ENCODE peak calls at places on chromosome 16, in nine cellular contexts. J is neural progenitor cell, C is HFFc6, Z is cardiac fibroblast, P is fibroblast of villous mesenchyme, I is activated B cell treated with CpG ODN at 0.5 μM for 24 hours, O is AG04449, B is AG10803, N is K562. L is an unnamed sample.

GRCh38 chr16:81710596-81710995 is 68.5 kb upstream of the PLCG2 start:
- DNase-seq in J (peak), C (no peak), Z (no peak), P (no peak), I (no peak), O (no peak), B (no peak), N (no peak), L (no peak)

GRCh38 chr16:54957403-54957802 is 26.7 kb downstream of the IRX5 start:
- DNase-seq in J (peak), C (no peak), Z (peak), P (peak), I (no peak), O (no peak), B (no peak), N (peak), L (no peak)

GRCh38 chr16:56609463-56609921 is 1.1 kb downstream of the MT2A start:
- DNase-seq in J (peak), C (peak), Z (peak), P (peak), I (no peak), O (peak), B (peak), N (no peak), L (no peak)

GRCh38 chr16:27287887-27288286 is 19.3 kb upstream of the NSMCE1 start:
- DNase-seq in J (no peak), C (no peak), Z (no peak), P (no peak), I (no peak), O (no peak), B (no peak), N (no peak), L (no peak)

GRCh38 chr16:1560153-1560552 is 26.7 kb downstream of the TMEM204 start:
- DNase-seq in J (no peak), C (no peak), Z (no peak), P (no peak), I (no peak), O (no peak), B (no peak), N (no peak), L (no peak)

GRCh38 chr16:85657267-85657650 is 31.5 kb downstream of the GINS2 start:
- DNase-seq in J (no peak), C (no peak), Z (no peak), P (no peak), I (no peak), O (no peak), B (no peak), N (no peak), L (no peak)

GRCh38 chr16:22270525-22270924 is 26.7 kb upstream of the POLR3E start:
- DNase-seq in J (no peak), C (no peak), Z (no peak), P (no peak), I (no peak), O (no peak), B (peak), N (no peak), L (no peak)

GRCh38 chr16:1572664-1573063 is 39.2 kb downstream of the TMEM204 start:
- DNase-seq in J (no peak), C (no peak), Z (no peak), P (no peak), I (no peak), O (no peak), B (no peak), N (no peak), L (no peak)

GRCh38 chr16:75007443-75007842 is 8.6 kb downstream of the ZNRF1 start:
- DNase-seq in J (no peak), C (no peak), Z (no peak), P (no peak), I (no peak), O (no peak), B (no peak), N (no peak), L (no peak)

GRCh38 chr16:68235105-68235881 is 634 bp downstream of the ESRP2 start:
- DNase-seq in J (peak), C (no peak), Z (no peak), P (no peak), I (no peak), O (no peak), B (no peak), N (no peak), L (peak)

GRCh38 chr16:27364493-27365141 is 37.4 kb upstream of the IL21R start:
- DNase-seq in J (no peak), C (no peak), Z (no peak), P (no peak), I (no peak), O (no peak), B (no peak), N (no peak), L (no peak)

GRCh38 chr16:73949574-73950348 is 346.9 kb upstream of the PSMD7 start:
- DNase-seq in J (no peak), C (peak), Z (peak), P (peak), I (no peak), O (peak), B (peak), N (no peak), L (no peak)

GRCh38 chr16:57988929-57989328 is 11.5 kb downstream of the ZNF319 start:
- DNase-seq in J (no peak), C (no peak), Z (no peak), P (no peak), I (no peak), O (no peak), B (no peak), N (no peak), L (no peak)

GRCh38 chr16:85524365-85524629 is 88.8 kb upstream of the GSE1 start:
- DNase-seq in J (no peak), C (no peak), Z (no peak), P (no peak), I (no peak), O (no peak), B (no peak), N (no peak), L (no peak)

GRCh38 chr16:4618645-4619418 is 4.1 kb upstream of the UBALD1 start:
- DNase-seq in J (no peak), C (no peak), Z (no peak), P (no peak), I (no peak), O (no peak), B (no peak), N (no peak), L (no peak)

GRCh38 chr16:52976539-52977167 is 76.0 kb downstream of the CHD9NB start:
- DNase-seq in J (peak), C (peak), Z (peak), P (peak), I (no peak), O (no peak), B (peak), N (no peak), L (no peak)
- TF ChIP-seq CTCF in J (peak), C (peak), Z (peak), P (peak), I (no peak), O (peak), B (peak), N (peak), L (peak)

GRCh38 chr16:89685916-89686315 is 573 bp upstream of the CDK10 start:
- DNase-seq in J (no peak), C (no peak), Z (no peak), P (no peak), I (no peak), O (no peak), B (no peak), N (no peak), L (no peak)

GRCh38 chr16:89689142-89689541 is 2.7 kb downstream of the CDK10 start:
- DNase-seq in J (no peak), C (no peak), Z (no peak), P (no peak), I (no peak), O (no peak), B (no peak), N (no peak), L (no peak)

GRCh38 chr16:89688395-89688794 is 1.9 kb downstream of the CDK10 start:
- DNase-seq in J (no peak), C (no peak), Z (no peak), P (no peak), I (no peak), O (no peak), B (no peak), N (no peak), L (no peak)

GRCh38 chr16:89686520-89687091 is at the start of gene CDK10:
- DNase-seq in J (peak), C (peak), Z (peak), P (peak), I (peak), O (no peak), B (peak), N (peak), L (peak)

DNA sequence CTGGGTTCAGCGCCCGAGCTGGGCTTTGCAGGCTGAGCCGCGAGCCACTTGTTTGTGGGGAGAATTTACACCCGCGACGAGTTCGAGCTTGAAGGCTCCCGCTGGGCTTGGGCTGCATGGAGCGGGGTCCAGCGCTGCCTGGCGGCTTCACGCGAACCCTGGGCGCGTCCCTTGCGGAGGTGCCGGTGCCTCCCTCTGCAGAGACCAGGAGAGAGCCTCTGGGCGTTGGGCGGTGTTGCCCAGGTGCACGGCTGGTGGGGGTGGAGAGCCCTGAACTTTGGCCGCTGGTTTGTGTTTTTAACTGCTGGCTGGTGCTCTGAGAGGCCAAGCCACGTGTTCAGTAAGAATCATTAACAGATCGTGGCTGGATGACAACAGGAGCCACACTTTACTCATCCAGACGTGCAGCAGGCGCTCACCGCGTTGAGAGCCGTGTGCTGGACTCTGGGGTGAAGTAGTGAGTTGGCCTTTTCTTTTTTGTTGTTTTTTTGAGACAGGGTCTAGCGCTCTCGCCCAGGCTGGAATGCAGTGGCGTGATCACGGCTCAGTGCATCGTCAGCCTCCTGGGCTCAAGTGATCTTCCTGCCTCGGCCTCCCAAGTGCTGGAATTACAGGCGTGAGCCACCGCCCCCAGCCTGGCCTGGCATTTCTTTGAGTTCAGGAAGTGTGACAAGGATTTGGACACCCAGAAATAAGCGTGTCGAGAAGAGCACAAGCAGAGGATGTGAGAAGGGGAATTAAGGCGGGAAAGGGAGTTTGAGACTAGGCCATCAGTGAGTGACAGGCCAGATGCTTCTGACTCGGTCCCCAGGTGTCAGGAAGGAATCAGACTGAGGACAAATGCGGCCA is 827 bp downstream of the CDK10 start:
- DNase-seq in J (peak), C (peak), Z (peak), P (peak), I (no peak), O (no peak), B (peak), N (peak), L (peak)
- TF ChIP-seq CTCF in J (no peak), C (no peak), Z (no peak), P (no peak), I (no peak), O (no peak), B (no peak), N (no peak), L (peak)

GRCh38 chr16:11405331-11406176 is 60.3 kb downstream of the RMI2 start:
- DNase-seq in J (peak), C (no peak), Z (peak), P (peak), I (peak), O (no peak), B (no peak), N (peak), L (no peak)
- TF ChIP-seq CTCF in J (peak), C (peak), Z (peak), P (peak), I (no peak), O (peak), B (peak), N (peak), L (peak)

GRCh38 chr16:31455601-31456314 is 3.5 kb upstream of the ARMC5 start:
- DNase-seq in J (peak), C (no peak), Z (no peak), P (no peak), I (no peak), O (no peak), B (peak), N (no peak), L (no peak)
- TF ChIP-seq CTCF in J (peak), C (peak), Z (peak), P (peak), I (no peak), O (peak), B (peak), N (peak), L (peak)

DNA sequence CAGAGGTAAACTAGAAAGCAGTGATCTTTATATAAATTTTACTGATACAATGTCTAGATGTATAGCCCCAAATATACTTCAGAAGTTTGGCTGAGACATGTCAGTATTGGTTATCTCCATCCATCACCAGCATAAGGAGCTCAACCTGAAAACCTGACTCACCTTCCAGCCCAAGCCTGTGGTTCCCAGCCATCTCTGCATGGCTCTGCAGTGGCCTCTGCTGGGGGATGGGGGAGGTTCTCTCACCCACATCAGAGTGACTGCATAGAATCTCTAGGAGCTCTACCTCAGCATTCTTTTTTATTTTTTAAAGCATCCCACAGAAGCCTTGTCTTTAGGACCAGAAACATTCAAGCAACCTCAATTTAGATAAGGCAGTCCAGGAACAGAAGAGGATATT is 27.3 kb downstream of the USP7 start:
- DNase-seq in J (peak), C (peak), Z (peak), P (peak), I (no peak), O (no peak), B (no peak), N (peak), L (peak)
- TF ChIP-seq CTCF in J (peak), C (peak), Z (peak), P (peak), I (no peak), O (peak), B (peak), N (peak), L (peak)

DNA sequence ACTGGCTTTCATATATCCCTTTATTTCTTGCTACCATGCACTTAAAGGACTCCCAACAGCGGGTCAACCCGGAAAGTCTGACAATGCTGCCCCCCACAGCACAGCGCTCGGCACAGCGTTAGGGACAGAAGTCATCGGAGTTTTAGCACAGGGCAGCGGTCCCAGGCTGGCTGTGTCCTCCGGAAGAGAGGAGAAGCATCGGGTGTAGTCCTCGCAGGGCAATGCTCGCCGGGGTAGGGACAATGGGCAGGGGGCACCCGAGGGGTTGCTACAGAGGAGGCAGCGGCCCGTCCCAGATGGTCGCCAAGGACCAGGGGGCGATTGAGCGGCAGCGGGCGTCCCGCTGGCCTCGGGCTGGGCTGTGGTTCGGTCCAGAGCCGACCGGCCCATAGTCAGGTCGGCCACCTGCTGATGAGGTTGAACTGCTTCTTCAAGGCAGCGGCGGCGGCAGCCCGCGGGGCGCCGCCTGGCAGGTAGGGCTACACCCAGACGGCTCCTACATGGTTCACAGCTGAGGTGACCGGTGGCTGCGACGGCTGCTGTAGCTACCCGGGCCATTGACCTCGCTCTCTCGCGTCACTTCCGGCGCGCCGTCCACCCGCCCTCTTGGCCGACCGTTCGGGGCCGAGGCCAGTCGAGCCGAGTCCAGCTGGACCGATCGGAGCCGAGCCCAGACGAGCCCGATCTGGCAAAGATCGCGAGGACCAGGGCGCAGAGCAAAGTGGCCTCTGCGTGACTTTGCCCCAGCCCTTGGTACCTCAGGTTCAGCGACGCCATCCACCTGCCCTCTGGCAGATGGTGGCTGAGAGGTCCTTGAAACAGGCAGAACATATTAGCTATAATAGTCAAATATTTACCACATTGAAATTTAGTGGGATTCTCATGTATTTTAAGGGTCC is 4.7 kb upstream of the LCMT1 start:
- DNase-seq in J (peak), C (peak), Z (peak), P (peak), I (peak), O (no peak), B (peak), N (peak), L (peak)
- TF ChIP-seq CTCF in J (peak), C (peak), Z (no peak), P (peak), I (no peak), O (peak), B (peak), N (peak), L (peak)

GRCh38 chr16:72848759-72849664 is 198.9 kb downstream of the ZFHX3 start:
- DNase-seq in J (peak), C (peak), Z (peak), P (peak), I (no peak), O (peak), B (peak), N (peak), L (no peak)

GRCh38 chr16:72846594-72846993 is 201.3 kb downstream of the ZFHX3 start:
- DNase-seq in J (no peak), C (no peak), Z (no peak), P (no peak), I (no peak), O (no peak), B (no peak), N (no peak), L (no peak)

GRCh38 chr16:72848045-72848410 is 199.9 kb downstream of the ZFHX3 start:
- DNase-seq in J (no peak), C (no peak), Z (no peak), P (no peak), I (no peak), O (no peak), B (no peak), N (no peak), L (peak)

GRCh38 chr16:72845322-72846020 is 202.5 kb downstream of the ZFHX3 start:
- DNase-seq in J (no peak), C (no peak), Z (no peak), P (no peak), I (no peak), O (no peak), B (no peak), N (no peak), L (no peak)

GRCh38 chr16:72847187-72848044 is 200.5 kb downstream of the ZFHX3 start:
- DNase-seq in J (peak), C (peak), Z (peak), P (no peak), I (no peak), O (no peak), B (peak), N (peak), L (no peak)
- TF ChIP-seq CTCF in J (peak), C (peak), Z (peak), P (peak), I (no peak), O (peak), B (peak), N (peak), L (peak)

GRCh38 chr16:67016143-67016542 is 12.8 kb upstream of the CBFB start:
- DNase-seq in J (no peak), C (no peak), Z (no peak), P (no peak), I (no peak), O (no peak), B (no peak), N (no peak), L (no peak)

GRCh38 chr16:67013823-67014640 is 14.9 kb upstream of the CBFB start:
- DNase-seq in J (peak), C (peak), Z (peak), P (peak), I (peak), O (no peak), B (peak), N (peak), L (peak)

GRCh38 chr16:67016681-67017450 is 12.1 kb upstream of the CBFB start:
- DNase-seq in J (no peak), C (no peak), Z (no peak), P (no peak), I (no peak), O (no peak), B (no peak), N (no peak), L (no peak)

GRCh38 chr16:67014641-67015315 is 14.2 kb upstream of the CBFB start:
- DNase-seq in J (no peak), C (no peak), Z (no peak), P (no peak), I (no peak), O (no peak), B (no peak), N (no peak), L (no peak)

GRCh38 chr16:67015317-67015731 is 13.6 kb upstream of the CBFB start:
- DNase-seq in J (no peak), C (no peak), Z (no peak), P (no peak), I (no peak), O (no peak), B (no peak), N (no peak), L (no peak)
- TF ChIP-seq CTCF in J (peak), C (no peak), Z (no peak), P (no peak), I (no peak), O (no peak), B (no peak), N (peak), L (no peak)

GRCh38 chr16:69321080-69321479 is 9.3 kb downstream of the PDF start:
- DNase-seq in J (no peak), C (no peak), Z (no peak), P (no peak), I (no peak), O (no peak), B (no peak), N (no peak), L (no peak)
- TF ChIP-seq CTCF in J (no peak), C (no peak), Z (no peak), P (no peak), I (no peak), O (no peak), B (no peak), N (no peak), L (no peak)

GRCh38 chr16:89044394-89045180 is 49.1 kb upstream of the ACSF3 start:
- DNase-seq in J (no peak), C (no peak), Z (no peak), P (no peak), I (no peak), O (no peak), B (no peak), N (no peak), L (no peak)
- TF ChIP-seq CTCF in J (no peak), C (no peak), Z (no peak), P (no peak), I (no peak), O (no peak), B (no peak), N (no peak), L (no peak)